ENCODE peak calls at places on chromosomes 6 and 20, in ten cellular contexts. M is HCT116, X is GM23338, H is SK-N-SH, P is suprapubic skin, D is endothelial cell of umbilical vein, C is prostate gland, I is stomach, Y is sigmoid colon, R is GM12878. A is an unnamed sample.

GRCh38 chr6:35475573-35475972 is 7.4 kb downstream of the RPL10A start:
- DNase-seq in H (no peak), I (no peak), X (no peak), P (no peak), R (no peak), M (no peak), Y (no peak), D (no peak), C (no peak), A (no peak)

GRCh38 chr20:56003966-56004365 is 1.4 kb downstream of the CBLN4 start:
- DNase-seq in C (no peak), M (no peak), I (no peak), D (no peak), P (no peak), H (peak), Y (no peak), R (no peak), X (no peak), A (peak)

GRCh38 chr20:15945301-15945700 is 627.9 kb downstream of the KIF16B start:
- DNase-seq in I (no peak), Y (no peak), C (no peak), M (no peak), X (no peak), D (no peak), H (no peak), P (no peak), R (no peak), A (no peak)

GRCh38 chr6:43254138-43254817 is 11.0 kb downstream of the TTBK1 start:
- DNase-seq in I (no peak), R (no peak), M (no peak), H (no peak), C (no peak), Y (no peak), D (no peak), X (no peak), P (no peak), A (no peak)

GRCh38 chr6:40183902-40184301 is 249.6 kb upstream of the MOCS1 start:
- DNase-seq in R (no peak), C (no peak), M (no peak), D (no peak), P (no peak), I (no peak), Y (no peak), H (no peak), X (no peak), A (no peak)

GRCh38 chr20:43936371-43936770 is 21.7 kb downstream of the TOX2 start:
- DNase-seq in C (no peak), Y (no peak), I (no peak), X (no peak), R (no peak), P (no peak), H (no peak), D (no peak), M (no peak), A (no peak)

GRCh38 chr6:72035966-72036365 is 149.6 kb downstream of the RIMS1 start:
- DNase-seq in R (no peak), D (no peak), P (no peak), X (no peak), M (no peak), Y (no peak), C (no peak), I (no peak), H (no peak), A (no peak)

GRCh38 chr6:33926451-33926850 is 122.6 kb upstream of the MLN start:
- DNase-seq in M (peak), R (no peak), D (peak), Y (no peak), H (peak), X (peak), P (no peak), C (no peak), I (no peak), A (no peak)

GRCh38 chr20:51374961-51375360 is 167.6 kb downstream of the NFATC2 start:
- DNase-seq in I (no peak), P (no peak), X (no peak), R (no peak), M (no peak), H (no peak), Y (peak), D (no peak), C (no peak), A (no peak)

GRCh38 chr20:32019156-32019510 is 8.9 kb downstream of the CCM2L start:
- DNase-seq in P (no peak), D (no peak), M (no peak), I (no peak), C (no peak), X (peak), H (peak), Y (no peak), R (no peak), A (no peak)

GRCh38 chr6:39391182-39391581 is 68.7 kb upstream of the KCNK16 start:
- DNase-seq in I (no peak), X (no peak), C (no peak), H (no peak), P (no peak), Y (no peak), D (no peak), R (no peak), M (no peak), A (no peak)

GRCh38 chr20:60352017-60352416 is 393.8 kb downstream of the CDH26 start:
- DNase-seq in M (no peak), R (no peak), H (no peak), Y (no peak), P (no peak), I (no peak), C (no peak), D (no peak), X (no peak), A (no peak)

GRCh38 chr20:7924692-7925091 is 15.6 kb downstream of the HAO1 start:
- DNase-seq in I (no peak), Y (no peak), X (no peak), M (no peak), P (no peak), D (peak), C (no peak), R (no peak), H (no peak), A (no peak)

GRCh38 chr6:99611148-99611547 is 4.5 kb downstream of the PRDM13 start:
- DNase-seq in Y (no peak), M (no peak), R (peak), H (no peak), D (no peak), C (no peak), I (no peak), P (no peak), X (peak), A (no peak)

GRCh38 chr20:24610341-24611115 is 141.1 kb downstream of the SYNDIG1 start:
- DNase-seq in M (no peak), X (peak), I (no peak), Y (no peak), H (no peak), C (no peak), P (no peak), D (no peak), R (no peak), A (no peak)

GRCh38 chr6:35411066-35411465 is 41.1 kb upstream of the FANCE start:
- DNase-seq in X (no peak), M (no peak), Y (no peak), R (no peak), C (no peak), D (no peak), H (no peak), P (no peak), I (no peak), A (no peak)

GRCh38 chr6:119978274-119978889 is 628.8 kb upstream of the MAN1A1 start:
- DNase-seq in M (no peak), P (no peak), Y (no peak), C (no peak), D (no peak), I (no peak), X (peak), R (no peak), H (peak), A (no peak)

GRCh38 chr6:160519603-160520042 is 144.5 kb downstream of the LPA start:
- DNase-seq in C (no peak), R (no peak), Y (no peak), P (no peak), M (peak), X (peak), D (peak), I (no peak), H (no peak), A (no peak)

GRCh38 chr6:161727063-161727462 is 453.2 kb upstream of the AGPAT4 start:
- DNase-seq in H (no peak), X (peak), R (no peak), P (no peak), M (no peak), D (no peak), C (no peak), Y (no peak), I (no peak), A (no peak)

GRCh38 chr6:33279971-33280511 is 3.1 kb downstream of the B3GALT4 start:
- DNase-seq in C (no peak), D (peak), Y (no peak), M (peak), I (no peak), H (peak), X (peak), P (peak), R (no peak), A (no peak)

GRCh38 chr6:112429226-112429625 is 82.1 kb downstream of the RFPL4B start:
- DNase-seq in H (no peak), Y (no peak), I (no peak), R (no peak), P (no peak), C (no peak), D (peak), X (peak), M (no peak), A (no peak)
- TF ChIP-seq CTCF in H (peak), Y (no peak), I (no peak), R (peak), P (no peak), C (no peak), D (no peak), X (peak), M (no peak), A (no peak)

GRCh38 chr20:4602297-4602631 is 119.4 kb upstream of the PRND start:
- DNase-seq in M (no peak), R (no peak), H (no peak), Y (no peak), D (no peak), P (no peak), X (peak), C (no peak), I (no peak), A (no peak)

GRCh38 chr20:4604580-4604979 is 117.1 kb upstream of the PRND start:
- DNase-seq in R (no peak), X (no peak), P (no peak), Y (no peak), I (no peak), C (no peak), M (no peak), H (no peak), D (no peak), A (no peak)

GRCh38 chr20:4605166-4605565 is 116.5 kb upstream of the PRND start:
- DNase-seq in C (no peak), Y (no peak), P (no peak), I (no peak), M (no peak), H (no peak), D (no peak), R (no peak), X (no peak), A (no peak)

GRCh38 chr20:4603724-4604123 is 118.0 kb upstream of the PRND start:
- DNase-seq in Y (no peak), D (no peak), M (no peak), C (no peak), H (no peak), P (no peak), R (no peak), X (no peak), I (no peak), A (no peak)

DNA sequence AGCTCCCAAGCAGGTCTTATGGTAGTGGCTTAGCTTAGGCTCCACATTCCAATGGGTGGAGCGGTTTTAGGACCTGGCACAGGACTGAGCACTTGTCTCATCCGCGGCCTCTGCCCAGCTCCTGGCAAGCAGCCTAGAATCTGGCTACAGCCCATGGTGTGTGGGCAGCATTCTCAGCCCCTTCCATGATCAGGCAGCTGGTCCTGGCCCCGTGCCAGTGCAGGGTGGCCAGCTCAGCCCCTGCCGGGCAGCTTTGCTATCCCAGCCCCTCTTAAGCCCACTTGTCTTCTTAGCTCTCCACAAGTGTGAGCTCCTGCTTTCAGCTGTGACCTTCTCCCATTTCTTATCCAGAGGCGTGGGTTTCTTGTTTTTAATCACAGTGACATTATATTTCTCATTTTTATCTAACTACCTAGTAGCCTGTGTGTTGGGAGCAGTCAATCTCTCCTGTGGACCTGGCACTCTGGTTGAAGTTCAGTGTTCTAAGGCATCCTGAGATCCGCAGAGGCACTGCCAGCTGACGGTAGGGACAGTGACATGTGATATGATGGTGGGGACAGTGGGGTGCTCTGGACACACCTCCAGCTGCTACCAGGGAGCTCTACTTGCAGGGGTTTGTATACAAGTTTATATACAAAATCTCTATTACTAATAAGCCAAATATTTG is 119.9 kb upstream of the PRND start:
- DNase-seq in H (peak), I (no peak), M (peak), Y (peak), X (no peak), P (no peak), C (no peak), R (no peak), D (peak), A (peak)
- TF ChIP-seq POLR2AphosphoS5 in H (no peak), I (no peak), M (peak), Y (peak), X (no peak), P (no peak), C (no peak), R (no peak), D (no peak), A (no peak)

GRCh38 chr6:21526974-21527373 is 66.6 kb upstream of the SOX4 start:
- DNase-seq in C (no peak), H (no peak), D (no peak), R (no peak), I (no peak), Y (no peak), M (no peak), P (no peak), X (no peak), A (no peak)

GRCh38 chr6:21523652-21524051 is 69.9 kb upstream of the SOX4 start:
- DNase-seq in D (no peak), C (no peak), X (no peak), H (no peak), M (no peak), I (no peak), P (no peak), Y (no peak), R (no peak), A (no peak)

GRCh38 chr6:21522007-21522758 is 71.4 kb upstream of the SOX4 start:
- DNase-seq in D (no peak), C (no peak), P (no peak), M (no peak), Y (no peak), H (peak), I (no peak), X (no peak), R (no peak), A (no peak)

GRCh38 chr6:21527731-21528130 is 65.8 kb upstream of the SOX4 start:
- DNase-seq in C (no peak), I (no peak), P (no peak), R (no peak), X (no peak), M (no peak), H (no peak), Y (no peak), D (no peak), A (no peak)

DNA sequence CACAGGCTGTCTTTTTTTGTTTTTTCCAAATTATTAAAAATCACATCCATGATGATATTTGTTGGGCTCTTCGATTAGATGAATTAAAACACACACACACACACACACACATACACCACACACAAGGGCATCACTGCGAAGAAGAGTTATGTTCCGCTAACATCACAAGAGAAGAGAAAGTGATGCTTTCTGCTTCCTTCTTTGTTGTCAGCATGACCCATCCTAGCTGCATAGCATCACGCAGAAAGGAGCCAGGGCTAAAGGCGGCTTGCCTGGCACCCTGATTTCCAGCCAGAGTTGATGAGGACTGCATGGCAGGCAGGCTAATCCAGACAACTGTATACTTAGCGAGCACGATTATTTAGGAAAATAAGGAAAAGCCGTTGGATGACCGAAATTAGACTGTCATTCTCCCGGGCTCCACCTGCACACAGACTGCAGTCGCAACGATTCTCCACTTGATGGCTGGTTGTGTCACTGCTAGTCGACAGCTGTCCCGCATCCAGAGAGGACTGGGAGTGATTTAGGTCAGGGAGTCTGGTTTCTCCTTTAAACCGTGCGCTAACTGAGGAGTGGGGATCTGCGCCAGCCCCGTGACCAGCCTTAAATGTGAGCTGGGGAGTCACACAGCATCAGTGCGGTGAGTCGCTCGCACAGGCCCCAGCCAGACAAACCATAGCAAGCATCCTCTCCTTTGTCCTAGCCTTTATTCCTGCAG is 70.6 kb upstream of the SOX4 start:
- DNase-seq in H (peak), R (no peak), I (no peak), P (no peak), M (no peak), Y (no peak), C (no peak), D (no peak), X (peak), A (no peak)
- TF ChIP-seq CTCF in H (peak), R (no peak), I (no peak), P (no peak), M (no peak), Y (no peak), C (no peak), D (no peak), X (peak), A (no peak)

DNA sequence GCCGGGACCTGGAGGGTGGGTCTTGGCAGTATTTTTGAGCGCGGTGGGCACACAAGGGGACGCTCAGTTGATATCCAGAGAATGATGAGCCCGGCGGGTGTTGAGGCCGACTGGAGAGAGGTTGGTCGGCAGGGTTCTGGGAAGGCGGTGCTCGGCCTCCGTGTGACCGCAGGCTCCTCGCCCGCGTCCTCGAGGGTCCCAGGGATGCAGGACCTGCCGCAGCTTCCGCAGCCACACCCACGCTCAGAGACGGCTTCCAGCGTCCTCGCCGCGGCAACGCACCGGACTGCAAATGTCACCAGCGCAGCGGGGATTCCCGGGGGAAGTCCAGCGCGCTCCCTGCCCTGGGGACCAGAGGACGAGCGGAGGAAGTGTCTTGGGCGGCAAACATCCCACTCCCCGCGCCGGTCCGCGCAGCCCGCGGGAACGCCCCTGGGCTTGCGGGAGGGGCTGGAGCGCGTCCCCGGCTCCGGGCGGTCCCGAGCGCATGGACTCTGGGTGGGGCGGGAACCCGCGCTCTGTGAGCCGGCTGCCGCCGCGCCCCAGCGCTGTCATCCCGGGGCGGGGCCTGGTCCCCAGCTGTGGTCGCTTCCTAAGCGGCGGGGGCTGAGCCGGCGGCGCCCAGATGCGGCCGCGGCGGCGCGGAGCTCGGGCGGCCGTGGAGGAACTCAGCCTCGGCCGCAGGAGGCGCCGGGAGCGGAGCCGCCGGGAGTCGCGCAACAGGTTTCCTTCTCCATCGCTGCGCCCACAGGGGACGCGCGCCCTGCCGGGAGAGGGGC is at the start of gene STX11:
- DNase-seq in P (peak), I (peak), X (peak), C (peak), H (peak), Y (peak), M (no peak), D (peak), R (peak), A (peak)
- TF ChIP-seq POLR2AphosphoS5 in P (no peak), I (peak), X (no peak), C (no peak), H (no peak), Y (no peak), M (no peak), D (peak), R (peak), A (peak)

DNA sequence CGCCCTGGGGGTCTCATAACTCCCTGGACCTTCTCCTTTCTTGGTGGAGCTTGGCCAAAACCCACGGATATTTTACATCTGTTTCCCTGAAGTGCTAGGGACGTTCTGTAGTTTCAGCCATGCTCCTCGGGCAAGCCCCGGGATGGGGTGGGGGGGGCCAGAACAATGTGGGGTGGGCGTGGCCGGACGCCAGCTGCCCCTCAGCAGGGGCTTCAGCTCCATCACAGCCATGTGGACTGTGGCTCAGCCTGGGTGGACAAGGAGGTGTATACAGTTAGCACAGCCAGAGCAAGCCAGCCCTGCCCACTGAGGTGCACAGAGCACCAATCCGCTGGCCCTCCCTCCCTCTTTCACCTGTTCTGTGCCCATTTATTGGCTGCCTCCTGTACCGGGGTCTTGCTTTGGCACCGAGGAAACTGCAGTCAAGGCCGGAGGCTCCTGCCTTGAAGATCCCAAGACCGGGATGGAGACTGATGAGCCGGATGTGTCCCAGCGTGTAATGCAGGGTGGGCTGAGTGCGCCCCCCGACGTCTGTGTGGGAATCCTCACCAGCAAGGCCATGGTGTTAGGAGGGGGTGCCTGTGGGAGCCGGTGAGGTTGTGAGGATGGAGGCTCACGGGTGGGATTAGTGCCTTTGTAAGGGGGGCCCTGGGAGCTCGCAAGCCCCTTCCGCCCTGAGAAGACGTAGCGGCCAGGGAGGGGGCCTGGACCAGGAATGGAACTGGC is 28.0 kb downstream of the FRMD1 start:
- DNase-seq in M (no peak), X (peak), R (no peak), C (no peak), H (no peak), Y (no peak), D (no peak), I (no peak), P (no peak), A (no peak)
- TF ChIP-seq CTCF in M (no peak), X (peak), R (no peak), C (no peak), H (no peak), Y (no peak), D (peak), I (no peak), P (no peak), A (no peak)